ENCODE peak calls at places on chromosomes 1 and 21, in ten cellular contexts. One of them, this sample, is unnamed.

GRCh38 chr1:15747378-15747777 is 5.1 kb downstream of the TMEM82 start:
- DNase-seq in foreskin fibroblast: no peak
- DNase-seq in adrenal gland: no peak
- DNase-seq in GM13977: no peak
- DNase-seq in brain microvascular endothelial cell: no peak
- DNase-seq in dorsolateral prefrontal cortex: no peak
- DNase-seq in Peyer's patch: no peak
- DNase-seq in choroid plexus epithelial cell: no peak
- DNase-seq in AG09309: no peak
- DNase-seq in WTC11: no peak
- DNase-seq in this sample: no peak

GRCh38 chr1:110065841-110066240 is 4.6 kb downstream of the ALX3 start:
- DNase-seq in choroid plexus epithelial cell: no peak
- DNase-seq in dorsolateral prefrontal cortex: no peak
- DNase-seq in GM13977: no peak
- DNase-seq in WTC11: no peak
- DNase-seq in foreskin fibroblast: no peak
- DNase-seq in brain microvascular endothelial cell: no peak
- DNase-seq in Peyer's patch: no peak
- DNase-seq in AG09309: no peak
- DNase-seq in adrenal gland: no peak
- DNase-seq in this sample: no peak

GRCh38 chr1:110465814-110466380 is 14.9 kb downstream of the PROK1 start:
- DNase-seq in AG09309: no peak
- DNase-seq in brain microvascular endothelial cell: no peak
- DNase-seq in adrenal gland: no peak
- DNase-seq in foreskin fibroblast: no peak
- DNase-seq in Peyer's patch: no peak
- DNase-seq in WTC11: no peak
- DNase-seq in dorsolateral prefrontal cortex: no peak
- DNase-seq in GM13977: no peak
- DNase-seq in choroid plexus epithelial cell: no peak
- DNase-seq in this sample: no peak

GRCh38 chr1:117825414-117825813 is 104.0 kb downstream of the GDAP2 start:
- DNase-seq in Peyer's patch: no peak
- DNase-seq in foreskin fibroblast: peak
- DNase-seq in GM13977: no peak
- DNase-seq in WTC11: no peak
- DNase-seq in adrenal gland: no peak
- DNase-seq in AG09309: no peak
- DNase-seq in dorsolateral prefrontal cortex: no peak
- DNase-seq in choroid plexus epithelial cell: no peak
- DNase-seq in brain microvascular endothelial cell: no peak
- DNase-seq in this sample: no peak

GRCh38 chr1:27593341-27594326 is 10.3 kb downstream of the AHDC1 start:
- DNase-seq in AG09309: no peak
- DNase-seq in dorsolateral prefrontal cortex: no peak
- DNase-seq in Peyer's patch: no peak
- DNase-seq in foreskin fibroblast: no peak
- DNase-seq in WTC11: no peak
- DNase-seq in adrenal gland: no peak
- DNase-seq in choroid plexus epithelial cell: no peak
- DNase-seq in brain microvascular endothelial cell: no peak
- DNase-seq in GM13977: no peak
- DNase-seq in this sample: no peak

GRCh38 chr1:244962140-244962539 is 97.8 kb upstream of the HNRNPU start:
- DNase-seq in adrenal gland: no peak
- DNase-seq in choroid plexus epithelial cell: peak
- DNase-seq in dorsolateral prefrontal cortex: no peak
- DNase-seq in GM13977: no peak
- DNase-seq in foreskin fibroblast: no peak
- DNase-seq in brain microvascular endothelial cell: no peak
- DNase-seq in Peyer's patch: no peak
- DNase-seq in WTC11: no peak
- DNase-seq in AG09309: no peak
- DNase-seq in this sample: no peak

GRCh38 chr1:184473176-184473966 is 86.5 kb downstream of the C1orf21 start:
- DNase-seq in GM13977: no peak
- DNase-seq in brain microvascular endothelial cell: no peak
- DNase-seq in choroid plexus epithelial cell: no peak
- DNase-seq in dorsolateral prefrontal cortex: no peak
- DNase-seq in foreskin fibroblast: no peak
- DNase-seq in AG09309: no peak
- DNase-seq in Peyer's patch: no peak
- DNase-seq in adrenal gland: no peak
- DNase-seq in WTC11: no peak
- DNase-seq in this sample: no peak

GRCh38 chr1:160342953-160343869 is at the start of the genes COPA and NCSTN:
- DNase-seq in dorsolateral prefrontal cortex: peak
- DNase-seq in brain microvascular endothelial cell: peak
- DNase-seq in Peyer's patch: peak
- DNase-seq in WTC11: peak
- DNase-seq in choroid plexus epithelial cell: peak
- DNase-seq in GM13977: peak
- DNase-seq in foreskin fibroblast: peak
- DNase-seq in adrenal gland: peak
- DNase-seq in AG09309: peak
- DNase-seq in this sample: peak

GRCh38 chr1:63946866-63947491 is 173.2 kb downstream of the ROR1 start:
- DNase-seq in dorsolateral prefrontal cortex: no peak
- DNase-seq in GM13977: no peak
- DNase-seq in adrenal gland: no peak
- DNase-seq in Peyer's patch: no peak
- DNase-seq in AG09309: no peak
- DNase-seq in WTC11: no peak
- DNase-seq in choroid plexus epithelial cell: peak
- DNase-seq in foreskin fibroblast: peak
- DNase-seq in brain microvascular endothelial cell: peak
- DNase-seq in this sample: no peak

GRCh38 chr21:27429612-27430361 is 462.9 kb upstream of the ADAMTS5 start:
- DNase-seq in adrenal gland: no peak
- DNase-seq in Peyer's patch: no peak
- DNase-seq in GM13977: no peak
- DNase-seq in brain microvascular endothelial cell: no peak
- DNase-seq in dorsolateral prefrontal cortex: no peak
- DNase-seq in WTC11: no peak
- DNase-seq in AG09309: peak
- DNase-seq in foreskin fibroblast: peak
- DNase-seq in choroid plexus epithelial cell: peak
- DNase-seq in this sample: no peak

GRCh38 chr21:14693997-14694396 is 147.9 kb upstream of the SAMSN1 start:
- DNase-seq in AG09309: no peak
- DNase-seq in brain microvascular endothelial cell: no peak
- DNase-seq in foreskin fibroblast: no peak
- DNase-seq in choroid plexus epithelial cell: no peak
- DNase-seq in Peyer's patch: no peak
- DNase-seq in GM13977: no peak
- DNase-seq in dorsolateral prefrontal cortex: no peak
- DNase-seq in adrenal gland: no peak
- DNase-seq in WTC11: no peak
- DNase-seq in this sample: no peak

GRCh38 chr1:101330427-101331130 is 93.8 kb downstream of the S1PR1 start:
- DNase-seq in GM13977: no peak
- DNase-seq in brain microvascular endothelial cell: no peak
- DNase-seq in Peyer's patch: no peak
- DNase-seq in WTC11: no peak
- DNase-seq in choroid plexus epithelial cell: no peak
- DNase-seq in dorsolateral prefrontal cortex: no peak
- DNase-seq in foreskin fibroblast: no peak
- DNase-seq in AG09309: no peak
- DNase-seq in adrenal gland: no peak
- DNase-seq in this sample: no peak

GRCh38 chr1:235326719-235327558 is 1.0 kb downstream of the ARID4B start:
- DNase-seq in brain microvascular endothelial cell: no peak
- DNase-seq in GM13977: peak
- DNase-seq in AG09309: no peak
- DNase-seq in adrenal gland: peak
- DNase-seq in choroid plexus epithelial cell: peak
- DNase-seq in Peyer's patch: peak
- DNase-seq in dorsolateral prefrontal cortex: peak
- DNase-seq in foreskin fibroblast: peak
- DNase-seq in WTC11: peak
- DNase-seq in this sample: peak

GRCh38 chr1:93322349-93322748 is 23.4 kb upstream of the DR1 start:
- DNase-seq in Peyer's patch: no peak
- DNase-seq in choroid plexus epithelial cell: no peak
- DNase-seq in adrenal gland: no peak
- DNase-seq in brain microvascular endothelial cell: no peak
- DNase-seq in WTC11: no peak
- DNase-seq in foreskin fibroblast: no peak
- DNase-seq in GM13977: no peak
- DNase-seq in AG09309: no peak
- DNase-seq in dorsolateral prefrontal cortex: no peak
- DNase-seq in this sample: no peak

GRCh38 chr1:6393400-6394187 is at the start of gene ACOT7:
- DNase-seq in brain microvascular endothelial cell: peak
- DNase-seq in choroid plexus epithelial cell: peak
- DNase-seq in AG09309: peak
- DNase-seq in foreskin fibroblast: peak
- DNase-seq in WTC11: peak
- DNase-seq in adrenal gland: peak
- DNase-seq in dorsolateral prefrontal cortex: peak
- DNase-seq in GM13977: peak
- DNase-seq in Peyer's patch: peak
- DNase-seq in this sample: peak
- TF ChIP-seq CTCF in brain microvascular endothelial cell: peak
- TF ChIP-seq CTCF in choroid plexus epithelial cell: peak
- TF ChIP-seq CTCF in AG09309: peak
- TF ChIP-seq CTCF in foreskin fibroblast: no peak
- TF ChIP-seq CTCF in WTC11: no peak
- TF ChIP-seq CTCF in adrenal gland: peak
- TF ChIP-seq CTCF in dorsolateral prefrontal cortex: peak
- TF ChIP-seq CTCF in GM13977: no peak
- TF ChIP-seq CTCF in Peyer's patch: no peak
- TF ChIP-seq CTCF in this sample: peak

GRCh38 chr1:116096013-116096618 is 15.1 kb upstream of the MAB21L3 start:
- DNase-seq in foreskin fibroblast: no peak
- DNase-seq in Peyer's patch: no peak
- DNase-seq in choroid plexus epithelial cell: no peak
- DNase-seq in dorsolateral prefrontal cortex: no peak
- DNase-seq in AG09309: no peak
- DNase-seq in brain microvascular endothelial cell: no peak
- DNase-seq in WTC11: no peak
- DNase-seq in GM13977: no peak
- DNase-seq in adrenal gland: no peak
- DNase-seq in this sample: no peak
- TF ChIP-seq CTCF in foreskin fibroblast: no peak
- TF ChIP-seq CTCF in Peyer's patch: no peak
- TF ChIP-seq CTCF in choroid plexus epithelial cell: no peak
- TF ChIP-seq CTCF in dorsolateral prefrontal cortex: no peak
- TF ChIP-seq CTCF in AG09309: no peak
- TF ChIP-seq CTCF in brain microvascular endothelial cell: no peak
- TF ChIP-seq CTCF in WTC11: no peak
- TF ChIP-seq CTCF in GM13977: no peak
- TF ChIP-seq CTCF in adrenal gland: no peak
- TF ChIP-seq CTCF in this sample: no peak

DNA sequence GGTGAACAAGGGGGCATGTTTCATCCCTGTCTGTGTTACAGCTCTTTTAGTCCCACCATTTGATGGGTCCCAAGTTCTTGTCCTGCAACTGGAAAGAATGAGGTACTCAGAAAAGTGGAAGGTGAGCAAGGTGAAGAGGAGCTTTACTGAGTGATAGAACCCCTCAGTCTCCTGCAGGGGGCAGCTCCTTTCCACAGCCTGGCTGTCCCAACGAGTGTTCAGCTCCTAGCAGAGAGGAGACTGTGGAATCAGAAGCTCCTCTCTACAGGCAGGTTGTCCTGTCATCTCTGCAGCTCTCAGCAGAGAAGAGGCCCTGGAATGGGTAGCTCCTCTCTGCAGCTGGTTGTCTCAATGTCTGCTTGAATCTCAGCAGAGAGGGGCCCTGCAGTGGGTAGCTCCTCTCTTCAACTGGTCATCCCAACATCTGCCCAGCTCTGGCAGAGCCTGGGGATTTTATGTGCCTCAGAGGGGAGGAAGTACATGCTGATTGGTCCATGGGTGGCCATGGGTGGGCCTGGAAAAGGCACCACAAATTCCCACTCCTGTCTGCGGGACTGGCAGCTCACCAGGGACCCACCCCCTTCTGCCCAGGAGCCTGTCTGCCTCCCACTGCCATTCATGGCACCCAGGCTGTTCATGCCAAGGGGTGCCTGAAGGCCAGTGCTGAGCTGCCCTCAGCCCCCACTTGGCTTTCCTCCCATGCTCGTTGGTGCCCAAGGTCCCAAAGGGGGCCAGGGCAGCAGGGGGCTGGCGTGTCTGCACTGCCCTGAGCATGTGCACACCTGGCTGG is 25.7 kb downstream of the LDLRAD1 start:
- DNase-seq in GM13977: no peak
- DNase-seq in dorsolateral prefrontal cortex: no peak
- DNase-seq in AG09309: no peak
- DNase-seq in Peyer's patch: no peak
- DNase-seq in WTC11: peak
- DNase-seq in adrenal gland: peak
- DNase-seq in brain microvascular endothelial cell: no peak
- DNase-seq in foreskin fibroblast: peak
- DNase-seq in choroid plexus epithelial cell: peak
- DNase-seq in this sample: no peak
- TF ChIP-seq CTCF in GM13977: peak
- TF ChIP-seq CTCF in dorsolateral prefrontal cortex: no peak
- TF ChIP-seq CTCF in AG09309: peak
- TF ChIP-seq CTCF in Peyer's patch: no peak
- TF ChIP-seq CTCF in WTC11: peak
- TF ChIP-seq CTCF in adrenal gland: peak
- TF ChIP-seq CTCF in brain microvascular endothelial cell: peak
- TF ChIP-seq CTCF in foreskin fibroblast: no peak
- TF ChIP-seq CTCF in choroid plexus epithelial cell: peak
- TF ChIP-seq CTCF in this sample: no peak

GRCh38 chr1:228139931-228140723 is at the start of gene GUK1:
- DNase-seq in GM13977: peak
- DNase-seq in WTC11: peak
- DNase-seq in AG09309: peak
- DNase-seq in adrenal gland: peak
- DNase-seq in brain microvascular endothelial cell: peak
- DNase-seq in Peyer's patch: peak
- DNase-seq in dorsolateral prefrontal cortex: peak
- DNase-seq in choroid plexus epithelial cell: peak
- DNase-seq in foreskin fibroblast: peak
- DNase-seq in this sample: peak
- TF ChIP-seq CTCF in GM13977: peak
- TF ChIP-seq CTCF in WTC11: no peak
- TF ChIP-seq CTCF in AG09309: peak
- TF ChIP-seq CTCF in adrenal gland: peak
- TF ChIP-seq CTCF in brain microvascular endothelial cell: peak
- TF ChIP-seq CTCF in Peyer's patch: peak
- TF ChIP-seq CTCF in dorsolateral prefrontal cortex: peak
- TF ChIP-seq CTCF in choroid plexus epithelial cell: no peak
- TF ChIP-seq CTCF in foreskin fibroblast: peak
- TF ChIP-seq CTCF in this sample: peak

GRCh38 chr1:151008244-151009205 is at the start of gene PRUNE1:
- DNase-seq in dorsolateral prefrontal cortex: peak
- DNase-seq in choroid plexus epithelial cell: peak
- DNase-seq in GM13977: peak
- DNase-seq in foreskin fibroblast: peak
- DNase-seq in Peyer's patch: peak
- DNase-seq in AG09309: peak
- DNase-seq in brain microvascular endothelial cell: peak
- DNase-seq in adrenal gland: peak
- DNase-seq in WTC11: peak
- DNase-seq in this sample: peak
- TF ChIP-seq CTCF in dorsolateral prefrontal cortex: no peak
- TF ChIP-seq CTCF in choroid plexus epithelial cell: no peak
- TF ChIP-seq CTCF in GM13977: no peak
- TF ChIP-seq CTCF in foreskin fibroblast: no peak
- TF ChIP-seq CTCF in Peyer's patch: peak
- TF ChIP-seq CTCF in AG09309: no peak
- TF ChIP-seq CTCF in brain microvascular endothelial cell: no peak
- TF ChIP-seq CTCF in adrenal gland: peak
- TF ChIP-seq CTCF in WTC11: no peak
- TF ChIP-seq CTCF in this sample: no peak